ENCODE peak calls at places on chromosomes 4 and X, in four cellular contexts. N, M, R and A are unnamed samples.

GRCh38 chr4:158162637-158163036 is 10.2 kb downstream of the GASK1B start:
- DNase-seq in N (no peak), M (no peak), R (no peak), A (no peak)

GRCh38 chr4:89380980-89381379 is 73.4 kb upstream of the GPRIN3 start:
- DNase-seq in N (no peak), M (no peak), R (no peak), A (no peak)

GRCh38 chr4:2673157-2673556 is 83.0 kb downstream of the TNIP2 start:
- DNase-seq in N (no peak), M (peak), R (no peak), A (no peak)

GRCh38 chr4:81919238-81919637 is 447.5 kb upstream of the RASGEF1B start:
- DNase-seq in N (no peak), M (no peak), R (peak), A (no peak)

GRCh38 chrX:47658301-47658683 is 688 bp downstream of the UXT start:
- DNase-seq in N (no peak), M (no peak), R (no peak), A (no peak)

GRCh38 chr4:141301216-141301615 is 80.5 kb downstream of the ZNF330 start:
- DNase-seq in N (no peak), M (no peak), R (no peak), A (no peak)

GRCh38 chr4:119735136-119735770 is 106.6 kb upstream of the PDE5A start:
- DNase-seq in N (no peak), M (peak), R (no peak), A (no peak)

GRCh38 chr4:138242830-138243149 is 641 bp upstream of the SLC7A11 start:
- DNase-seq in N (no peak), M (no peak), R (no peak), A (no peak)

GRCh38 chr4:152773322-152773721 is 6.2 kb downstream of the TIGD4 start:
- DNase-seq in N (no peak), M (no peak), R (no peak), A (no peak)

GRCh38 chr4:141768954-141769353 is 132.6 kb downstream of the IL15 start:
- DNase-seq in N (no peak), M (peak), R (no peak), A (no peak)

GRCh38 chr4:38281416-38282071 is 321.3 kb downstream of the PTTG2 start:
- DNase-seq in N (no peak), M (peak), R (no peak), A (no peak)

GRCh38 chr4:132955146-132955545 is 193.9 kb upstream of the PCDH10 start:
- DNase-seq in N (no peak), M (no peak), R (no peak), A (no peak)

GRCh38 chr4:37748546-37748945 is 62.4 kb upstream of the RELL1 start:
- DNase-seq in N (no peak), M (peak), R (no peak), A (no peak)

GRCh38 chrX:30876367-30876766 is 12.7 kb downstream of the TAB3 start:
- DNase-seq in N (no peak), M (no peak), R (no peak), A (no peak)

GRCh38 chrX:2614911-2615310 is 76.2 kb upstream of the CD99 start:
- DNase-seq in N (no peak), M (peak), R (no peak), A (no peak)

GRCh38 chr4:27318740-27319139 is 458.1 kb downstream of the STIM2 start:
- DNase-seq in N (no peak), M (peak), R (peak), A (no peak)

GRCh38 chr4:182554736-182555135 is 311.5 kb downstream of the TENM3 start:
- DNase-seq in N (no peak), M (peak), R (no peak), A (no peak)

GRCh38 chrX:153669174-153669890 is 4.3 kb downstream of the PNCK start:
- DNase-seq in N (no peak), M (no peak), R (peak), A (peak)

GRCh38 chr4:83112239-83112638 is 2.3 kb downstream of the PLAC8 start:
- DNase-seq in N (no peak), M (no peak), R (no peak), A (no peak)

GRCh38 chr4:168844261-168845039 is 165.6 kb downstream of the CBR4 start:
- DNase-seq in N (no peak), M (peak), R (no peak), A (no peak)

GRCh38 chrX:65127804-65128203 is 151.6 kb upstream of the ZC4H2 start:
- DNase-seq in N (no peak), M (no peak), R (no peak), A (no peak)

GRCh38 chr4:73851293-73851692 is 1.8 kb upstream of the PF4V1 start:
- DNase-seq in N (no peak), M (no peak), R (no peak), A (no peak)

GRCh38 chr4:84778041-84778440 is 188.4 kb downstream of the WDFY3 start:
- DNase-seq in N (no peak), M (no peak), R (no peak), A (no peak)

GRCh38 chr4:54090804-54091623 is 8.9 kb upstream of the GSX2 start:
- DNase-seq in N (no peak), M (no peak), R (peak), A (no peak)

GRCh38 chrX:43735957-43736356 is 79.9 kb downstream of the MAOA start:
- DNase-seq in N (no peak), M (no peak), R (no peak), A (no peak)

GRCh38 chr4:142126890-142127497 is 490.6 kb downstream of the IL15 start:
- DNase-seq in N (peak), M (peak), R (peak), A (no peak)

GRCh38 chrX:151596282-151596681 is 32.8 kb downstream of the PASD1 start:
- DNase-seq in N (no peak), M (no peak), R (no peak), A (no peak)

GRCh38 chr4:150236626-150237025 is 158.4 kb downstream of the DCLK2 start:
- DNase-seq in N (no peak), M (peak), R (no peak), A (no peak)

GRCh38 chr4:101678180-101678579 is 112.3 kb upstream of the BANK1 start:
- DNase-seq in N (no peak), M (peak), R (no peak), A (no peak)

GRCh38 chr4:9812530-9813340 is 31.3 kb downstream of the DRD5 start:
- DNase-seq in N (no peak), M (no peak), R (no peak), A (no peak)

GRCh38 chr4:52713456-52713937 is 37.7 kb downstream of the ERVMER34-1 start:
- DNase-seq in N (no peak), M (no peak), R (no peak), A (no peak)

GRCh38 chr4:77072195-77072753 is 3.5 kb downstream of the CCNI start:
- DNase-seq in N (no peak), M (no peak), R (no peak), A (no peak)

GRCh38 chrX:35890699-35891098 is 28.8 kb upstream of the CFAP47 start:
- DNase-seq in N (no peak), M (peak), R (peak), A (no peak)

GRCh38 chr4:155734065-155734464 is 24.8 kb upstream of the GUCY1B1 start:
- DNase-seq in N (no peak), M (peak), R (no peak), A (no peak)

GRCh38 chr4:4226606-4227438 is at the start of gene OTOP1:
- DNase-seq in N (no peak), M (no peak), R (no peak), A (peak)

GRCh38 chr4:88881227-88881569 is 175.8 kb downstream of the FAM13A start:
- DNase-seq in N (no peak), M (no peak), R (no peak), A (no peak)

GRCh38 chrX:30364229-30364628 is 55.0 kb upstream of the NR0B1 start:
- DNase-seq in N (no peak), M (no peak), R (no peak), A (no peak)

GRCh38 chr4:21134994-21135393 is 434.7 kb downstream of the PACRGL start:
- DNase-seq in N (no peak), M (peak), R (no peak), A (no peak)
- TF ChIP-seq CTCF in N (no peak), M (no peak), R (peak), A (peak)

GRCh38 chr4:176272799-176273198 is 3.8 kb upstream of the ASB5 start:
- DNase-seq in N (no peak), M (no peak), R (no peak), A (no peak)

GRCh38 chr4:176274441-176274840 is 5.4 kb upstream of the ASB5 start:
- DNase-seq in N (no peak), M (peak), R (no peak), A (no peak)

GRCh38 chr4:176273741-176274140 is 4.7 kb upstream of the ASB5 start:
- DNase-seq in N (no peak), M (no peak), R (no peak), A (no peak)

GRCh38 chr4:176276710-176277109 is 7.7 kb upstream of the ASB5 start:
- DNase-seq in N (no peak), M (no peak), R (no peak), A (no peak)

DNA sequence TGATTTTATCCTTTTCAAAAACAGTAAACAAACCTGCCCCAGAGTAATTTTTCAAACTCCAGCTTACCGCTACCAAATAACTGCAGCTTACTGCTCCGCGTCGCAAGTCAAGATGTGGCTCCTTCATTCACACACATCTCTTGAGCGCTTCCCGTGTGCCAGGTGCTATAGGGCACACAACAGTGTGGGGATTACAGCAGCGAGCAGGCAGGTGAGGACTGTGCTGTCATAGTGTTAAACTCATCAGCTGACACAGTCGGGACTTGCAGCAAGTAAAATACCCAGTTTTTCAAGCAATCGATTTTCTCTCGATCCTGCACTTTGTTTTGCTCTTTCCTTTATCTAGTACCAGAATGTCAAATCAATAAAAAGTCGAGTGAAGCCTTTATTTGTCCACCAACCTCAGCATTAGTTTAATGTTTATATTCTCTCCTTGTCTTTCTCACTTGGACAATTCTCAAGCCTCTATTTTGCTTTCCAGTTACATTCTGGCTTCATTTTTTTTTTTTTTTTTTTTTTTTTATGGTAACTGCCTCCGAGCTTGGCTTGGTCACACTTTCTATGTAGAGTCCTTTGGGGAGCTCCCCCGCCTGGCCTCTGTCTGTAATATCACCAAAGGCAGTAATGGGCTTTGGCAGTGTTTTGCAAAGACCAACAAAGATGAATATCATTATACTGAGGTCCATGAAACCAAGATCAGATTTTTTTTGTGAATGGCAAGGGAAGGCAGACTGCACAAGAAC is 8.3 kb upstream of the ASB5 start:
- DNase-seq in N (peak), M (peak), R (peak), A (no peak)
- TF ChIP-seq CTCF in N (peak), M (peak), R (peak), A (peak)

GRCh38 chrX:12970691-12971202 is 4.2 kb upstream of the TMSB4X start:
- DNase-seq in N (peak), M (peak), R (peak), A (no peak)
- TF ChIP-seq CTCF in N (peak), M (peak), R (peak), A (peak)

DNA sequence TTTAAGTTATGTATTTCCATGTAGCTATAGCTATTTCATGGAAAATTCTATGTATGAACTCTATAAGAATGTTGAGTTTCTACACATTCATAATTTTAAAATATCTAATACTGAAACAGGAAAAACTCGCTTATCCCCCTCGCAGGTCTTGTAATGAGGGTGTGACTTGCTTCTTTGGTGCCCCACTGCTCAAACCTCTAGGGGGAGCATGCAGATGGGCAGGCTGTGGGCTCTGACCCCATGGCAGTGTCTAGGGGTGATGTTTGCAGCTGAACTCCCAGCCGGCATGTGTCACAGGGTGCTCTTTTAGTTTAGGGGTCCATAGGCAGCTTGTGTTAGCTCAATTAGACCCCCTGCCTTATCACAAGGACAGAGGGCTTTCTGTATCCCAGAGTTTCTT is 1825.7 kb upstream of the ADGRL3 start:
- DNase-seq in N (no peak), M (no peak), R (no peak), A (no peak)
- TF ChIP-seq CTCF in N (no peak), M (no peak), R (peak), A (no peak)

GRCh38 chr4:48297447-48297846 is 27.8 kb upstream of the TEC start:
- DNase-seq in N (no peak), M (peak), R (no peak), A (no peak)
- TF ChIP-seq CTCF in N (no peak), M (no peak), R (no peak), A (no peak)

GRCh38 chr4:23039813-23040212 is 347.1 kb downstream of the GBA3 start:
- DNase-seq in N (no peak), M (no peak), R (no peak), A (no peak)
- TF ChIP-seq CTCF in N (no peak), M (no peak), R (no peak), A (no peak)

GRCh38 chrX:19616959-19617358 is 101.7 kb upstream of the MAP3K15 start:
- DNase-seq in N (no peak), M (no peak), R (no peak), A (no peak)

GRCh38 chrX:19613645-19614323 is 98.5 kb upstream of the MAP3K15 start:
- DNase-seq in N (no peak), M (no peak), R (no peak), A (no peak)

GRCh38 chrX:19616016-19616415 is 100.7 kb upstream of the MAP3K15 start:
- DNase-seq in N (no peak), M (no peak), R (no peak), A (no peak)

GRCh38 chrX:19609541-19609940 is 94.2 kb upstream of the MAP3K15 start:
- DNase-seq in N (no peak), M (no peak), R (no peak), A (no peak)

DNA sequence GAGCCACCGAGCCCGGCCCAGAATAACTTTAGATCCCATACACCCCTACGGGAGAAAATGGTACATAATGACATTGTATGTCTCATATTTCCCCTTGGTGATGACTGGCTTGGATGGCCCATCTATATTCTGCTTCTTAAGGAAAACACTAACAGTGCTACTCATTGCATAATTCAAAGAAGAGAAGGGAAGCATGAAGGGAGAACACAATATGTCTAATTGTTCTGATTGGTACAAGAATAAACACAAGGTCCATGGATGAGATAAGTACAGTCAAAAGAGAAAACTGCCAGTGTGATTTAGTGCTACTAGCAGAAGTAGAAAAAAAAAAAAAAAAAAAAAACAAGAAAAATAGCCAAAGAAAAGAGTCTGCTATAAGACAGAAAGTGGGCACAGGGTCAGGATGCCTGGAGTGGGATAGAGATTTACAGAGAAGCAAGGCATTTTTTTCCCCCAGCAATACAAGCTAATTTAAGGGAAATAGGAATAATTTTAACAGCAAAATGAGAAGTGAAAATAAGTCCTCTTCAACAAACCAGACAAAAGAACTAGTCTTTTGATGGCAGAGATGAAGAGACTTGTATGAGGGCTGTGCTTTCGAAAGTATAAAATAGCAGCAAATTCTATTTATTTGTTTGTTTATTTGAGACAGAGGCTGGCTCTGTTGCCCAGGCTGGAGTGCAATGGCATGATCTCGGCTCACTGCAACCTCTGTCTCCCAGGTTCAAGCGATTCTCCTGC is 96.5 kb upstream of the MAP3K15 start:
- DNase-seq in N (no peak), M (no peak), R (no peak), A (no peak)
- TF ChIP-seq CTCF in N (no peak), M (no peak), R (no peak), A (no peak)

GRCh38 chr4:8110071-8110986 is 48.3 kb downstream of the ABLIM2 start:
- DNase-seq in N (no peak), M (no peak), R (peak), A (no peak)
- TF ChIP-seq CTCF in N (no peak), M (no peak), R (peak), A (peak)

GRCh38 chr4:24809376-24809775 is 14.0 kb downstream of the SOD3 start:
- DNase-seq in N (no peak), M (no peak), R (peak), A (no peak)
- TF ChIP-seq CTCF in N (no peak), M (peak), R (peak), A (peak)